ENCODE peak calls at places on chromosomes 12 and 14, in four cellular contexts. I is naive thymus-derived CD4-positive, alpha-beta T cell; L is K562; V is adrenal gland. A is an unnamed sample.

GRCh38 chr12:31780096-31780495 is 51.3 kb upstream of the AMN1 start:
- DNase-seq in I (no peak), L (no peak), V (no peak), A (no peak)

GRCh38 chr12:93603762-93604161 is 31.3 kb downstream of the SOCS2 start:
- DNase-seq in I (no peak), L (no peak), V (no peak), A (no peak)

GRCh38 chr12:131904346-131904745 is 9.9 kb downstream of the ULK1 start:
- DNase-seq in I (no peak), L (no peak), V (no peak), A (no peak)

GRCh38 chr12:47938093-47938492 is 25.3 kb upstream of the TMEM106C start:
- DNase-seq in I (no peak), L (no peak), V (no peak), A (no peak)

GRCh38 chr14:99356031-99356430 is 84.0 kb upstream of the BCL11B start:
- DNase-seq in I (no peak), L (no peak), V (no peak), A (no peak)

GRCh38 chr14:74480051-74480450 is 13.1 kb downstream of the NPC2 start:
- DNase-seq in I (no peak), L (no peak), V (no peak), A (no peak)

GRCh38 chr14:100714205-100714781 is 12.4 kb upstream of the DLK1 start:
- DNase-seq in I (no peak), L (peak), V (peak), A (no peak)

GRCh38 chr14:32986791-32987545 is 48.3 kb downstream of the NPAS3 start:
- DNase-seq in I (no peak), L (no peak), V (no peak), A (no peak)

GRCh38 chr12:39419471-39419870 is 23.4 kb downstream of the KIF21A start:
- DNase-seq in I (no peak), L (no peak), V (no peak), A (no peak)

GRCh38 chr14:34035177-34035933 is 84.5 kb upstream of the EGLN3 start:
- DNase-seq in I (no peak), L (no peak), V (no peak), A (no peak)

GRCh38 chr14:82999802-83000201 is 1466.1 kb upstream of the SEL1L start:
- DNase-seq in I (no peak), L (no peak), V (no peak), A (no peak)

GRCh38 chr12:103050273-103050672 is 92.8 kb downstream of the ASCL1 start:
- DNase-seq in I (no peak), L (no peak), V (no peak), A (no peak)

GRCh38 chr12:34400986-34401658 is 378.8 kb downstream of the ALG10 start:
- DNase-seq in I (peak), L (peak), V (no peak), A (no peak)

GRCh38 chr12:68222336-68222735 is 3.3 kb downstream of the IL26 start:
- DNase-seq in I (no peak), L (no peak), V (no peak), A (no peak)

GRCh38 chr12:21073822-21074460 is 57.1 kb upstream of the SLCO1B1 start:
- DNase-seq in I (no peak), L (no peak), V (no peak), A (no peak)

GRCh38 chr14:52824479-52824878 is 33.1 kb upstream of the GNPNAT1 start:
- DNase-seq in I (no peak), L (no peak), V (no peak), A (no peak)

GRCh38 chr14:26478967-26479366 is 118.9 kb downstream of the NOVA1 start:
- DNase-seq in I (no peak), L (no peak), V (no peak), A (no peak)

GRCh38 chr14:36947362-36947761 is 225.0 kb downstream of the SLC25A21 start:
- DNase-seq in I (no peak), L (no peak), V (no peak), A (no peak)

GRCh38 chr14:105844047-105844630 is 317.8 kb downstream of the TMEM121 start:
- DNase-seq in I (no peak), L (no peak), V (no peak), A (no peak)

GRCh38 chr12:13947237-13947945 is 34.0 kb downstream of the GRIN2B start:
- DNase-seq in I (no peak), L (no peak), V (peak), A (no peak)

GRCh38 chr12:11729008-11729407 is 79.5 kb downstream of the ETV6 start:
- DNase-seq in I (no peak), L (no peak), V (no peak), A (no peak)

GRCh38 chr12:97194551-97194950 is 268.1 kb upstream of the RMST start:
- DNase-seq in I (no peak), L (no peak), V (no peak), A (no peak)

GRCh38 chr12:1103632-1104031 is 112.6 kb downstream of the ERC1 start:
- DNase-seq in I (no peak), L (no peak), V (no peak), A (no peak)
- H3K27ac ChIP-seq in I (no peak), L (no peak), V (no peak), A (no peak)

GRCh38 chr12:27844427-27845090 is 64.5 kb upstream of the MANSC4 start:
- DNase-seq in I (no peak), L (no peak), V (no peak), A (no peak)

GRCh38 chr12:27845187-27845586 is 65.2 kb upstream of the MANSC4 start:
- DNase-seq in I (no peak), L (no peak), V (no peak), A (no peak)

GRCh38 chr12:27840229-27840999 is 60.4 kb upstream of the MANSC4 start:
- DNase-seq in I (no peak), L (no peak), V (no peak), A (no peak)

GRCh38 chr12:27841392-27841882 is 61.4 kb upstream of the MANSC4 start:
- DNase-seq in I (no peak), L (no peak), V (no peak), A (peak)

DNA sequence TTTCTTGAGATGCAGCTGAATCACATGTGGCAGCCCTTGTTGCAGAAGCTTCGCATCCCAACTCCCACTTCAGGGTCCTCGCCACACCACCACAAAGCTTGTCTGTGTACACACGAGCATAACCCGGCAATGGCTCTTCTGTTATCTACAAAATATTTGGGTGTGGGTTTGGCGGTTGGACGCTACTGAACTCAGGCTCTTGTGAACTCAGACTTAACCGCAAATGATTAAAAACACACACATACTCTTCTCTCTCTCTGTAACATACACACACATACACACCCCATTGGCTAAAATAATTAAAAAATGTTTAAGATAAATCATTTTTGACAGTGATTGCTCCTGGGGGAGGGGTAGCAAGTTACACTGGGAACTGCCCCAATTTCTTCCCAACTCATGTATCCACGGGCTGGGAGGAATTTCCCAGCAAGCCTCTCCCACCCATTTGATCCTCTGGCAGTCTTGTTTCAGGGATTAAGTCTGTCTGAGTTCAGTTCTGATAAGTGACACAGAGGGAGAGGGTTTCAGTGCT is 63.7 kb upstream of the MANSC4 start:
- DNase-seq in I (no peak), L (peak), V (no peak), A (no peak)
- H3K27ac ChIP-seq in I (no peak), L (peak), V (no peak), A (no peak)

DNA sequence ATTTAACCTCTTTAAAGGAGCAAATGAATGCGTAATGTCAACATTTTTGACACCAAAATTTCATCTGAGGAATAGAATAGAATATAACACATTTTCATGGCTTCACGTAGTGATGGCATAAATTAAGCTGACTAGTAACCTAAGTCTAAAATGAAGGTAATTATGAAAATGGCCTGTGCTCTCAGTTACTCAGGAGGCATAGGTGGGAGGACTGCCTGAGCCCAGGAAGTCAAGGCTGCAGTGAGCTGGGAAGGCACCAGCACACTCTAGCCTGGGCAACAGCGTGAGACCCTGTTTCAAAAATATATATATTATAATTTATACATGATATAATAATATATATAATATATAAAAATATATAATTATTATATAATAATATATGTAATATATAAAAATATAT is 383.2 kb upstream of the ATP2B1 start:
- DNase-seq in I (no peak), L (no peak), V (peak), A (no peak)
- H3K27ac ChIP-seq in I (no peak), L (no peak), V (no peak), A (no peak)

DNA sequence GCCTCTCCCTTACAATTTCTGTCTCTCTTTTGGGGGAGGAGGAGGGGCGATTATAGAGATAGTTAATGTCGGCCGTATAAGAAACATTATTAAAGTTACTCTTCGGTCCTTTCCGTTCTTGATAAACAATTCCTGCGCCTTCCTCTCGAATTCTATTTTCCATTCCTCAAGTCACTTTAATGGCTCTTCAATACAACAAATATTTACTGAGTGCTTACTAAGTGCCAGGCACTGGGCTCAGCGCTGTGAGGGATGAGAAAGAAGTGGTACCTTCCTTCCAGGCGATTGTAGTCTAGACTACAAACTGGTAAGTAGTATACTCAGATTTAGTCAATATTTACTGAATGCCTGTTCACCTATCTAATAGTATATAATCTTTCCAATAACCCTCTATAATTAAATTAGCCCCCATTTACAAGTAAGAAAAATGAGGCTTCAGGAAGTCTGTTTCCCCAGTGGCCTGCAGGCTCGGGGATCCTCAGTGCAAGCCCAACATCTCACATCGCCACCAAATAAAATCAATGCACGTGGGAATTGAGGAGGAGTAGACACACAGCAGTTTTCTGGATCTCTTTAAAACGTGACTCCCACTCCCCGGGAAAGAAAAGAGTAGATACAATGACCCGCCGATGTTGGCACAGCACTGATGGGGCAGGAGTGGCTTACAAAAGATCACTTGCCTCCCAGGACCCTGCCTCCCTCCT is 589 bp upstream of the ZNF219 start:
- DNase-seq in I (no peak), L (no peak), V (no peak), A (no peak)
- H3K27ac ChIP-seq in I (peak), L (peak), V (peak), A (peak)

DNA sequence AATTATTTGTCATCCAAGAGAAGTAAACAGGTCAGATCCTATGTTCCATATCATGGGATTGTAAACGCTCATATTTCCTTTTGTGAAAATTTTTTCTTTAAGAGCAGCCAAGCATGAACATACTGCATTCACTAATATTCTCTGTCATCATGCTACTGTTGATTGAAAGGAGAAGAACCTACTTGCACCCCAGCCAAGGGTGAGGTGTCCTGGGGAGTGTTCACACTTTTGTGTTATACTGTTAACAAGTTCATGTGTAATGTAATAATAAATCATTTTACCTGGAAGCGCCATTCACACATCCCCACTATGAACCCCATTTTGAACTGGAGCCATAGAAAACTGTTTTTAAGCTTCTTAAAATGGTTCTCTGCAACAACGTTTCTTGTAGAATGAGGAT is 53.6 kb downstream of the HMGA2 start:
- DNase-seq in I (no peak), L (no peak), V (no peak), A (no peak)
- H3K27ac ChIP-seq in I (no peak), L (no peak), V (no peak), A (no peak)

GRCh38 chr12:48958049-48958388 is 732 bp upstream of the ARF3 start:
- DNase-seq in I (no peak), L (no peak), V (no peak), A (no peak)
- H3K27ac ChIP-seq in I (peak), L (no peak), V (no peak), A (no peak)

GRCh38 chr12:120536064-120536791 is 2.1 kb downstream of the RNF10 start:
- DNase-seq in I (no peak), L (no peak), V (no peak), A (no peak)
- H3K27ac ChIP-seq in I (peak), L (no peak), V (peak), A (no peak)

DNA sequence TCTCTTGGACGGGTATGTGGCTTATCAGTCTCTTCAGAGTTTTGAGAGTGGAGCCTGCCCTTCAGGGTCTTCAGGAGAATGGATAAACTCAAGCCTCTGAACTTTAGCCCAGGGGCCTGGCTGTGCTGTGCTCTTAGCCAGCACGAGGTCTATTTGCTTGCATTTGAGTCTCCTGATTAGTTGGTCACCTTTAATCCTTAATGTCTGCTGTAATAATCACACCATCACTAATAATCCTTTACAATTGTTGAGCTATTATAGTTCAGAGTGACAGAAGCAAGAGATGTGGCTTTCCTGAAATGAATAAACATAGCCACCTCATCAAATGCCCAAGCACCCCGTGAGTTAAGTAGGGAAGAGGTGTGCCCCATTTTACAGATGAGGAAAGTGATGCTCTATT is 24.2 kb downstream of the KRT80 start:
- DNase-seq in I (no peak), L (no peak), V (no peak), A (no peak)
- H3K27ac ChIP-seq in I (no peak), L (no peak), V (no peak), A (no peak)